ENCODE peak calls at places on chromosome 13, in four cellular contexts. J, U, L and O are unnamed samples.

GRCh38 chr13:75226092-75226491 is 255.9 kb downstream of the TBC1D4 start:
- DNase-seq in U (no peak), J (no peak), L (no peak), O (no peak)

GRCh38 chr13:51628059-51628852 is 44.0 kb downstream of the WDFY2 start:
- DNase-seq in J (no peak), L (no peak), U (no peak), O (no peak)

GRCh38 chr13:27481766-27482165 is 31.4 kb upstream of the MTIF3 start:
- DNase-seq in L (no peak), J (peak), U (peak), O (peak)

GRCh38 chr13:27125357-27126282 is 46.0 kb downstream of the USP12 start:
- DNase-seq in J (no peak), L (no peak), U (peak), O (no peak)

GRCh38 chr13:107209811-107210210 is 641.9 kb upstream of the ARGLU1 start:
- DNase-seq in J (no peak), L (no peak), U (peak), O (peak)

GRCh38 chr13:33763021-33763420 is 54.9 kb upstream of the RFC3 start:
- DNase-seq in U (no peak), J (no peak), L (no peak), O (no peak)

GRCh38 chr13:113742000-113742441 is 17.0 kb upstream of the TMEM255B start:
- DNase-seq in U (peak), L (peak), J (no peak), O (peak)

GRCh38 chr13:93859666-93860065 is 619.8 kb downstream of the DCT start:
- DNase-seq in J (no peak), U (peak), L (no peak), O (no peak)

GRCh38 chr13:113935081-113935511 is 38.8 kb downstream of the C13orf46 start:
- DNase-seq in J (no peak), L (no peak), U (no peak), O (peak)

GRCh38 chr13:112370311-112370710 is 5.8 kb upstream of the SPACA7 start:
- DNase-seq in J (no peak), U (no peak), L (no peak), O (no peak)

GRCh38 chr13:75946746-75947397 is 310.7 kb downstream of the LMO7 start:
- DNase-seq in U (no peak), L (peak), J (no peak), O (no peak)

GRCh38 chr13:67061750-67062149 is 168.4 kb downstream of the PCDH9 start:
- DNase-seq in L (no peak), U (peak), J (no peak), O (no peak)

GRCh38 chr13:60331249-60332012 is 65.6 kb upstream of the TDRD3 start:
- DNase-seq in U (no peak), J (no peak), L (no peak), O (no peak)

GRCh38 chr13:109211616-109212015 is 574.8 kb downstream of the IRS2 start:
- DNase-seq in J (no peak), U (peak), L (peak), O (no peak)

GRCh38 chr13:20714563-20715339 is 11.3 kb downstream of the IL17D start:
- DNase-seq in L (no peak), U (peak), J (peak), O (peak)

GRCh38 chr13:92966341-92966740 is 260.3 kb upstream of the GPC6 start:
- DNase-seq in U (no peak), L (no peak), J (no peak), O (no peak)

GRCh38 chr13:93080587-93080986 is 146.0 kb upstream of the GPC6 start:
- DNase-seq in U (peak), L (no peak), J (no peak), O (no peak)

GRCh38 chr13:100068532-100068931 is 20.4 kb upstream of the PCCA start:
- DNase-seq in L (no peak), U (no peak), J (no peak), O (no peak)

GRCh38 chr13:28027607-28028364 is 39.3 kb upstream of the URAD start:
- DNase-seq in J (no peak), U (no peak), L (no peak), O (no peak)

GRCh38 chr13:21735621-21736401 is 64.9 kb downstream of the FGF9 start:
- DNase-seq in L (no peak), U (no peak), J (no peak), O (no peak)

GRCh38 chr13:113454936-113455335 is 1.6 kb upstream of the ADPRHL1 start:
- DNase-seq in U (no peak), L (no peak), J (no peak), O (no peak)

GRCh38 chr13:110455941-110456340 is 105.6 kb downstream of the RAB20 start:
- DNase-seq in J (peak), L (peak), U (peak), O (peak)

GRCh38 chr13:75316427-75316826 is 165.5 kb downstream of the TBC1D4 start:
- DNase-seq in U (peak), L (no peak), J (peak), O (peak)

GRCh38 chr13:75432811-75433244 is 49.1 kb downstream of the TBC1D4 start:
- DNase-seq in J (no peak), U (no peak), L (no peak), O (no peak)

GRCh38 chr13:48429886-48430285 is 17.0 kb upstream of the LPAR6 start:
- DNase-seq in J (no peak), L (no peak), U (no peak), O (no peak)

GRCh38 chr13:109380457-109380856 is 405.9 kb downstream of the IRS2 start:
- DNase-seq in U (no peak), L (no peak), J (no peak), O (no peak)

GRCh38 chr13:23510979-23511735 is 59.1 kb upstream of the TNFRSF19 start:
- DNase-seq in U (peak), J (no peak), L (peak), O (peak)

GRCh38 chr13:85137516-85137915 is 661.7 kb downstream of the SLITRK6 start:
- DNase-seq in L (no peak), U (no peak), J (no peak), O (no peak)

GRCh38 chr13:108961542-108962125 is 332.2 kb downstream of the MYO16 start:
- DNase-seq in L (peak), U (peak), J (peak), O (peak)

GRCh38 chr13:96958286-96958891 is 35.9 kb downstream of the OXGR1 start:
- DNase-seq in U (peak), L (peak), J (peak), O (peak)

GRCh38 chr13:32881792-32882175 is 134.4 kb upstream of the KL start:
- DNase-seq in J (no peak), U (no peak), L (no peak), O (no peak)

GRCh38 chr13:30607908-30608307 is 9.8 kb upstream of the USPL1 start:
- DNase-seq in J (no peak), L (no peak), U (no peak), O (no peak)